ENCODE peak calls at places on chromosomes 7 and 10, in eight cellular contexts. E is OCI-LY7, X is A549, S is NB4, W is epithelial cell of esophagus, K is BE2C, R is fibroblast of pulmonary artery, A is sigmoid colon. N is an unnamed sample.

GRCh38 chr10:97321032-97321806 is 2.1 kb downstream of the FRAT1 start:
- DNase-seq in E (no peak), X (no peak), S (peak), W (no peak), K (no peak), R (no peak), A (peak), N (no peak)

GRCh38 chr10:63204667-63205391 is 71.7 kb downstream of the NRBF2 start:
- DNase-seq in E (no peak), X (no peak), S (no peak), W (no peak), K (no peak), R (no peak), A (no peak), N (no peak)

GRCh38 chr10:95509281-95509680 is 51.9 kb downstream of the SORBS1 start:
- DNase-seq in E (no peak), X (no peak), S (no peak), W (no peak), K (no peak), R (peak), A (no peak), N (no peak)

GRCh38 chr10:60427709-60428386 is 38.2 kb upstream of the ANK3 start:
- DNase-seq in E (no peak), X (no peak), S (no peak), W (peak), K (no peak), R (no peak), A (no peak), N (no peak)

GRCh38 chr10:21385996-21386620 is 139.4 kb downstream of the SKIDA1 start:
- DNase-seq in E (no peak), X (no peak), S (no peak), W (peak), K (no peak), R (no peak), A (no peak), N (no peak)

GRCh38 chr7:45084336-45084735 is 4.4 kb downstream of the NACAD start:
- DNase-seq in E (no peak), X (no peak), S (no peak), W (no peak), K (no peak), R (no peak), A (peak), N (no peak)

GRCh38 chr10:68796609-68797008 is 30.7 kb upstream of the STOX1 start:
- DNase-seq in E (no peak), X (no peak), S (no peak), W (peak), K (no peak), R (no peak), A (no peak), N (peak)

GRCh38 chr10:132406750-132407149 is 9.8 kb downstream of the PWWP2B start:
- DNase-seq in E (no peak), X (no peak), S (no peak), W (no peak), K (no peak), R (no peak), A (no peak), N (no peak)

GRCh38 chr7:70694357-70694908 is 437.5 kb upstream of the GALNT17 start:
- DNase-seq in E (peak), X (peak), S (peak), W (peak), K (peak), R (peak), A (no peak), N (no peak)

GRCh38 chr10:129849853-129850252 is 114.2 kb downstream of the EBF3 start:
- DNase-seq in E (no peak), X (no peak), S (no peak), W (no peak), K (no peak), R (no peak), A (no peak), N (no peak)

GRCh38 chr10:124671486-124672075 is 72.6 kb downstream of the FAM53B start:
- DNase-seq in E (no peak), X (peak), S (peak), W (peak), K (peak), R (peak), A (peak), N (peak)

GRCh38 chr7:35384761-35385700 is 131.1 kb upstream of the TBX20 start:
- DNase-seq in E (no peak), X (no peak), S (no peak), W (no peak), K (no peak), R (peak), A (no peak), N (no peak)

GRCh38 chr7:16431646-16432424 is 10.5 kb upstream of the CRPPA start:
- DNase-seq in E (peak), X (peak), S (peak), W (peak), K (peak), R (peak), A (no peak), N (peak)

GRCh38 chr10:7090529-7090928 is 320.3 kb downstream of the SFMBT2 start:
- DNase-seq in E (no peak), X (no peak), S (no peak), W (no peak), K (no peak), R (no peak), A (peak), N (peak)

GRCh38 chr10:14553434-14553833 is 221.3 kb downstream of the FAM107B start:
- DNase-seq in E (no peak), X (no peak), S (peak), W (peak), K (no peak), R (peak), A (no peak), N (peak)

GRCh38 chr10:96576277-96576980 is 10.4 kb downstream of the TM9SF3 start:
- DNase-seq in E (no peak), X (no peak), S (peak), W (no peak), K (no peak), R (no peak), A (no peak), N (no peak)

GRCh38 chr7:23469961-23470250 is 385 bp downstream of the IGF2BP3 start:
- DNase-seq in E (no peak), X (peak), S (no peak), W (no peak), K (no peak), R (no peak), A (no peak), N (no peak)

GRCh38 chr7:23470290-23471089 is at the start of gene IGF2BP3:
- DNase-seq in E (peak), X (peak), S (peak), W (peak), K (peak), R (peak), A (no peak), N (peak)

GRCh38 chr7:23468721-23469149 is 1.6 kb downstream of the IGF2BP3 start:
- DNase-seq in E (peak), X (no peak), S (no peak), W (no peak), K (peak), R (no peak), A (no peak), N (peak)

GRCh38 chr7:23467731-23468720 is 2.3 kb downstream of the IGF2BP3 start:
- DNase-seq in E (peak), X (peak), S (peak), W (peak), K (peak), R (peak), A (no peak), N (peak)

DNA sequence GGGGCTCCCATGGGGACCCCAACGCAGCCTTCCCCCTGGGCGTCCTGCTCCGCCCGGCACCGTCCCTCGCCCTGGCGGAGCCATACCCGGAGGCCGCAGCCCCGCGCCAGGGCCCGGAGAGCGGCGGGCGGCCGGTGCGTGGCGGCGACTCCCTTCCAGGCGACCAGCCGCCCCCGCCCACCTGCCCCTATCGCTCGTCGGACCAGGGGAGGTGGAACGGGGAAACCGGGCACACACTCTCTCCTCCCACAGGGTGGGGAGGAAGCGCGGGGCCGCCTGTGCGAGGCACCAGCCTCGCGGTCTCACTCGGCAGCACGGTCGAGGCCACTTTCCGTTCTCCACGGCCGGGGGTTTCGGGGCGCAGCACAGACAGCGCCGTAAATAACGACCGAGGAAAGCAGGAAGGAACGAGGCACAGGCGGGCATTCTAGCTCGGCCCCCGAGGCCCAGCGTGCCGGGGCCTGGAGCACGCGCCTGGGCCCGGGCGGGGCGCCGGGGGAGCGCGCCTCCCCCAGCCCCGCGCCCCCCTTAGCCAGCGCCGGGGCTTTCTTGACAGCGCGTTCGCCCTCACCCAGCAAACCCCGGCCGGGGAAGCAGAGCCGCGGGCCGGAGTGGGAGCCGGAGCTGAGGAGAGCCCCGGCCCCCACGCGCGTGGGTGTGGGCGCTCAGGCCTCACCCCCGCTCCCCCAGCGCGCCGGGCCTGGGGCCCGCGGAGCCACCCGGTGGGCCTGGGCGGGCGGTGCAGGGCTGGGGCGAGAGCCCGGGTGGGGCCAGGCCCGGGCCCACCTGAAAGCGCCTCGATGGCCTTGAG is 936 bp downstream of the IGF2BP3 start:
- DNase-seq in E (peak), X (peak), S (peak), W (peak), K (peak), R (no peak), A (no peak), N (peak)
- TF ChIP-seq CTCF in E (peak), X (no peak), S (no peak), W (no peak), K (no peak), R (no peak), A (no peak), N (no peak)

GRCh38 chr7:66099551-66100407 is 14.9 kb upstream of the CRCP start:
- DNase-seq in E (peak), X (peak), S (peak), W (peak), K (peak), R (peak), A (peak), N (peak)
- H3K4me3 ChIP-seq in E (peak), X (peak), S (peak), W (peak), K (peak), R (peak), A (peak), N (peak)

GRCh38 chr10:17802350-17802749 is 6.8 kb upstream of the MRC1 start:
- DNase-seq in E (no peak), X (no peak), S (no peak), W (no peak), K (no peak), R (no peak), A (no peak), N (no peak)

GRCh38 chr10:17802966-17803365 is 6.2 kb upstream of the MRC1 start:
- DNase-seq in E (no peak), X (no peak), S (no peak), W (no peak), K (no peak), R (peak), A (no peak), N (no peak)

GRCh38 chr10:17805440-17805839 is 3.7 kb upstream of the MRC1 start:
- DNase-seq in E (no peak), X (no peak), S (no peak), W (no peak), K (no peak), R (no peak), A (no peak), N (no peak)

GRCh38 chr10:17808971-17809841 is at the start of gene MRC1:
- DNase-seq in E (no peak), X (no peak), S (no peak), W (no peak), K (no peak), R (no peak), A (peak), N (no peak)

GRCh38 chr10:17805921-17806577 is 3.1 kb upstream of the MRC1 start:
- DNase-seq in E (peak), X (peak), S (peak), W (peak), K (no peak), R (no peak), A (no peak), N (no peak)
- TF ChIP-seq CTCF in E (peak), X (peak), S (no peak), W (peak), K (no peak), R (no peak), A (no peak), N (peak)

DNA sequence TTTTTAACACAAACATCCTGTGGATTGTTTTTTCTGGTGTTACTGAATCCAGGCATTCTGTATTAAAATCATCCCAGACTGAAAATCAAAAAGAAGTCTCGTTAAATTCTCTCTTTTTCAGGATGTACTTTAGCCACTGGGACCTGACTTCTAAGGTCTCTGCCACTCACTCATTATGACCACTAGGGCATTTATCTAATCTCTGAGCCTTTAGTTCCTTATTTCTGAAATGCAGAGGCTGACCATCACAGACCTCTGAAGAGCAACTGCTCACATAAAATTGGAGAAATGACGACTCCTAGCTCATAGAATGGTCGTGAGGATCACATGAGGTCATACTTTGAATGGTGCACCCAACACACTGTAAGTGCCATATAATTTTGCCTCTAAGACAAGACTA is 63.2 kb downstream of the KCNMA1 start:
- DNase-seq in E (no peak), X (no peak), S (peak), W (no peak), K (no peak), R (no peak), A (no peak), N (peak)
- H3K4me3 ChIP-seq in E (no peak), X (no peak), S (no peak), W (no peak), K (no peak), R (no peak), A (no peak), N (no peak)

N was measured in foreskin fibroblast.